ENCODE peak calls at places on chromosome 16, in eight cellular contexts. X is Calu3; Q is endothelial cell of umbilical vein; O is NCI-H1417; G is AG09309; C is naive thymus-derived CD4-positive, alpha-beta T cell; P is NCI-H460; Z is HFFc6. U is an unnamed sample.

GRCh38 chr16:2611499-2611862 is 70.8 kb upstream of the KCTD5 start:
- DNase-seq in X (no peak), Q (no peak), O (no peak), G (no peak), C (no peak), P (no peak), Z (no peak), U (no peak)

GRCh38 chr16:11235703-11235991 is 20.4 kb downstream of the SOCS1 start:
- DNase-seq in X (peak; percentile 45), Q (no peak), O (no peak), G (no peak), C (no peak), P (no peak), Z (no peak), U (no peak)

GRCh38 chr16:77499373-77500285 is 64.8 kb upstream of the ADAMTS18 start:
- DNase-seq in X (no peak), Q (peak; percentile 91), O (no peak), G (peak; percentile 11), C (no peak), P (no peak), Z (no peak), U (no peak)

GRCh38 chr16:2244926-2245795 is 6.2 kb downstream of the ECI1 start:
- DNase-seq in X (no peak), Q (no peak), O (no peak), G (no peak), C (no peak), P (no peak), Z (no peak), U (no peak)

GRCh38 chr16:6482861-6483530 is 849.6 kb upstream of the RBFOX1 start:
- DNase-seq in X (no peak), Q (no peak), O (peak; percentile 43), G (no peak), C (no peak), P (no peak), Z (no peak), U (no peak)

GRCh38 chr16:27625050-27625697 is 75.2 kb downstream of the KATNIP start:
- DNase-seq in X (no peak), Q (peak; percentile 93), O (no peak), G (peak; percentile 21), C (no peak), P (no peak), Z (no peak), U (no peak)

GRCh38 chr16:11484691-11485258 is 101.9 kb downstream of the LITAF start:
- DNase-seq in X (no peak), Q (peak; percentile 91), O (no peak), G (no peak), C (no peak), P (no peak), Z (peak; percentile 30), U (no peak)

GRCh38 chr16:56977256-56977655 is 12.1 kb upstream of the NLRC5 start:
- DNase-seq in X (no peak), Q (no peak), O (no peak), G (no peak), C (no peak), P (no peak), Z (no peak), U (no peak)

GRCh38 chr16:2082171-2082982 is 34.6 kb downstream of the TSC2 start:
- DNase-seq in X (no peak), Q (no peak), O (peak; percentile 81), G (no peak), C (no peak), P (no peak), Z (no peak), U (no peak)

GRCh38 chr16:66858740-66859396 is 14.7 kb downstream of the CA7 start:
- DNase-seq in X (peak; percentile 72), Q (peak; percentile 72), O (no peak), G (no peak), C (no peak), P (no peak), Z (peak; percentile 72), U (no peak)

GRCh38 chr16:50326835-50327465 is 41.8 kb downstream of the BRD7 start:
- DNase-seq in X (no peak), Q (no peak), O (no peak), G (no peak), C (peak; percentile 79), P (peak; percentile 41), Z (no peak), U (peak; percentile 94)

GRCh38 chr16:47644166-47644565 is 183.0 kb downstream of the PHKB start:
- DNase-seq in X (peak; percentile 38), Q (peak; percentile 80), O (no peak), G (peak; percentile 43), C (no peak), P (no peak), Z (peak; percentile 80), U (no peak)

GRCh38 chr16:29892458-29892813 is 6.9 kb downstream of the SEZ6L2 start:
- DNase-seq in X (no peak), Q (no peak), O (no peak), G (no peak), C (no peak), P (no peak), Z (no peak), U (no peak)

GRCh38 chr16:31439519-31439918 is 3.1 kb downstream of the ZNF843 start:
- DNase-seq in X (no peak), Q (no peak), O (no peak), G (no peak), C (no peak), P (no peak), Z (no peak), U (no peak)

GRCh38 chr16:29943846-29944669 is 17.8 kb upstream of the TMEM219 start:
- DNase-seq in X (peak; percentile 82), Q (peak; percentile 38), O (peak; percentile 26), G (peak; percentile 97), C (no peak), P (peak; percentile 98), Z (peak; percentile 99), U (no peak)

GRCh38 chr16:723695-724094 is 2.5 kb downstream of the CCDC78 start:
- DNase-seq in X (no peak), Q (no peak), O (no peak), G (no peak), C (no peak), P (no peak), Z (no peak), U (no peak)

GRCh38 chr16:23835390-23836077 is at the start of gene PRKCB:
- DNase-seq in X (no peak), Q (peak; percentile 32), O (peak; percentile 69), G (no peak), C (peak; percentile 94), P (peak; percentile 53), Z (no peak), U (peak; percentile 92)

GRCh38 chr16:592518-593306 is 2.8 kb downstream of the RAB40C start:
- DNase-seq in X (peak; percentile 51), Q (no peak), O (peak; percentile 90), G (no peak), C (no peak), P (no peak), Z (no peak), U (no peak)

GRCh38 chr16:795580-796229 is 4.8 kb downstream of the GNG13 start:
- DNase-seq in X (peak; percentile 94), Q (no peak), O (no peak), G (no peak), C (no peak), P (peak; percentile 56), Z (no peak), U (no peak)

GRCh38 chr16:84088695-84089395 is 27.9 kb downstream of the MBTPS1 start:
- DNase-seq in X (no peak), Q (no peak), O (no peak), G (no peak), C (peak; percentile 40), P (no peak), Z (no peak), U (peak; percentile 24)

GRCh38 chr16:68658258-68658973 is 13.3 kb downstream of the CDH3 start:
- DNase-seq in X (peak; percentile 46), Q (no peak), O (no peak), G (peak; percentile 61), C (no peak), P (no peak), Z (peak; percentile 93), U (no peak)

GRCh38 chr16:26526633-26527032 is 540.1 kb upstream of the C16orf82 start:
- DNase-seq in X (no peak), Q (no peak), O (no peak), G (no peak), C (no peak), P (no peak), Z (no peak), U (no peak)

GRCh38 chr16:11687606-11688519 is 19.6 kb downstream of the SNN start:
- DNase-seq in X (no peak), Q (no peak), O (no peak), G (no peak), C (no peak), P (no peak), Z (no peak), U (no peak)

GRCh38 chr16:69563605-69564580 is 1.9 kb upstream of the NFAT5 start:
- DNase-seq in X (peak; percentile 8), Q (peak; percentile 69), O (no peak), G (no peak), C (peak; percentile 37), P (no peak), Z (peak; percentile 39), U (peak; percentile 32)

GRCh38 chr16:8565498-8565897 is 24.8 kb downstream of the TMEM114 start:
- DNase-seq in X (peak; percentile 35), Q (no peak), O (no peak), G (no peak), C (no peak), P (no peak), Z (no peak), U (no peak)

GRCh38 chr16:27639588-27640276 is 89.8 kb downstream of the KATNIP start:
- DNase-seq in X (peak; percentile 48), Q (peak; percentile 64), O (peak; percentile 10), G (peak; percentile 5), C (peak; percentile 1), P (peak; percentile 28), Z (peak; percentile 9), U (peak; percentile 17)

GRCh38 chr16:57352636-57353047 is 5.9 kb upstream of the CCL22 start:
- DNase-seq in X (no peak), Q (no peak), O (no peak), G (no peak), C (no peak), P (no peak), Z (no peak), U (no peak)

GRCh38 chr16:29858149-29858899 is 4.7 kb downstream of the CDIPT start:
- DNase-seq in X (no peak), Q (no peak), O (no peak), G (no peak), C (no peak), P (no peak), Z (no peak), U (no peak)

GRCh38 chr16:57791156-57791902 is 11.0 kb downstream of the KIFC3 start:
- DNase-seq in X (no peak), Q (no peak), O (no peak), G (no peak), C (no peak), P (no peak), Z (no peak), U (no peak)

GRCh38 chr16:65124596-65124995 is 2.7 kb upstream of the CDH11 start:
- DNase-seq in X (no peak), Q (no peak), O (no peak), G (no peak), C (no peak), P (no peak), Z (no peak), U (no peak)

GRCh38 chr16:69386596-69386995 is 789 bp upstream of the TERF2 start:
- DNase-seq in X (no peak), Q (no peak), O (no peak), G (no peak), C (no peak), P (no peak), Z (peak; percentile 16), U (no peak)

GRCh38 chr16:12214509-12214908 is 238.0 kb downstream of the SNX29 start:
- DNase-seq in X (no peak), Q (no peak), O (no peak), G (no peak), C (no peak), P (no peak), Z (no peak), U (no peak)

GRCh38 chr16:11585460-11586374 is 1.0 kb downstream of the LITAF start:
- DNase-seq in X (peak; percentile 42), Q (no peak), O (no peak), G (no peak), C (peak; percentile 46), P (no peak), Z (no peak), U (peak; percentile 42)

GRCh38 chr16:73147958-73148357 is 100.0 kb upstream of the ZFHX3 start:
- DNase-seq in X (no peak), Q (no peak), O (no peak), G (no peak), C (no peak), P (no peak), Z (no peak), U (no peak)

U was measured in immature natural killer cell.